ENCODE peak calls at places on chromosomes 3 and 15, in five cellular contexts. F, B, X, W and G are unnamed samples.

GRCh38 chr3:7309707-7310106 is 448.8 kb downstream of the GRM7 start:
- DNase-seq in F (no peak), B (no peak), X (no peak), W (peak; percentile 15), G (no peak)

GRCh38 chr15:59553879-59554735 is 57.5 kb upstream of the GCNT3 start:
- DNase-seq in F (no peak), B (peak; percentile 58), X (no peak), W (peak; percentile 63), G (no peak)

GRCh38 chr15:36156855-36157521 is 422.4 kb upstream of the CDIN1 start:
- DNase-seq in F (no peak), B (peak; percentile 60), X (no peak), W (no peak), G (no peak)

GRCh38 chr15:96273317-96274086 is 57.0 kb upstream of the NR2F2 start:
- DNase-seq in F (peak; percentile 92), B (peak; percentile 85), X (no peak), W (peak; percentile 100), G (no peak)

GRCh38 chr3:186614597-186615483 is 2.0 kb downstream of the AHSG start:
- DNase-seq in F (no peak), B (peak; percentile 85), X (peak; percentile 8), W (no peak), G (peak; percentile 76)

GRCh38 chr3:135301670-135302069 is 506.6 kb downstream of the EPHB1 start:
- DNase-seq in F (no peak), B (no peak), X (no peak), W (no peak), G (no peak)

GRCh38 chr15:74130089-74130848 is at the start of gene ISLR2:
- DNase-seq in F (no peak), B (peak; percentile 27), X (no peak), W (no peak), G (no peak)

GRCh38 chr15:84598993-84599392 is 1.8 kb upstream of the ZSCAN2 start:
- DNase-seq in F (no peak), B (peak; percentile 70), X (peak; percentile 42), W (no peak), G (peak; percentile 52)

GRCh38 chr3:154181127-154181691 is 60.0 kb downstream of the ARHGEF26 start:
- DNase-seq in F (no peak), B (no peak), X (no peak), W (no peak), G (no peak)

GRCh38 chr15:41940441-41940857 is 31.9 kb downstream of the EHD4 start:
- DNase-seq in F (no peak), B (peak; percentile 44), X (no peak), W (no peak), G (no peak)

GRCh38 chr3:58236527-58237237 is 910 bp upstream of the ABHD6 start:
- DNase-seq in F (no peak), B (no peak), X (no peak), W (no peak), G (no peak)

GRCh38 chr3:100183608-100184125 is 69.4 kb upstream of the FILIP1L start:
- DNase-seq in F (no peak), B (no peak), X (no peak), W (no peak), G (no peak)

GRCh38 chr3:32413845-32414526 is 22.3 kb downstream of the CMTM7 start:
- DNase-seq in F (no peak), B (no peak), X (no peak), W (no peak), G (no peak)